ENCODE peak calls at places on chromosomes 7 and 10, in five cellular contexts. L, U, Z, A and J are unnamed samples.

GRCh38 chr7:157844141-157844540 is 507.3 kb downstream of the DNAJB6 start:
- DNase-seq in L (no peak), U (no peak), Z (no peak), A (no peak), J (no peak)

GRCh38 chr10:45058580-45058979 is 57.9 kb downstream of the ZNF22 start:
- DNase-seq in L (no peak), U (no peak), Z (peak), A (no peak), J (no peak)

GRCh38 chr7:129144834-129145668 is 544 bp downstream of the TSPAN33 start:
- DNase-seq in L (no peak), U (no peak), Z (no peak), A (no peak), J (no peak)

GRCh38 chr7:106358103-106358663 is 73.4 kb upstream of the NAMPT start:
- DNase-seq in L (no peak), U (no peak), Z (no peak), A (no peak), J (no peak)

GRCh38 chr7:51249187-51249945 is 67.2 kb downstream of the COBL start:
- DNase-seq in L (no peak), U (no peak), Z (no peak), A (peak), J (no peak)

GRCh38 chr7:136138991-136139390 is 161.8 kb upstream of the MTPN start:
- DNase-seq in L (no peak), U (no peak), Z (no peak), A (no peak), J (no peak)

GRCh38 chr10:48444861-48445841 is 138.7 kb downstream of the MAPK8 start:
- DNase-seq in L (no peak), U (no peak), Z (no peak), A (no peak), J (no peak)

GRCh38 chr7:157320607-157320979 is 16.2 kb upstream of the DNAJB6 start:
- DNase-seq in L (no peak), U (no peak), Z (no peak), A (no peak), J (no peak)

GRCh38 chr10:14022954-14023353 is 307.8 kb downstream of the FRMD4A start:
- DNase-seq in L (no peak), U (no peak), Z (no peak), A (no peak), J (no peak)

GRCh38 chr7:71625534-71625933 is 493.6 kb downstream of the GALNT17 start:
- DNase-seq in L (no peak), U (no peak), Z (no peak), A (no peak), J (no peak)

GRCh38 chr7:51290702-51291290 is 25.8 kb downstream of the COBL start:
- DNase-seq in L (no peak), U (no peak), Z (no peak), A (no peak), J (no peak)

GRCh38 chr7:84389242-84389641 is 194.7 kb upstream of the SEMA3A start:
- DNase-seq in L (no peak), U (no peak), Z (no peak), A (no peak), J (no peak)

GRCh38 chr10:119209050-119209735 is 1.8 kb downstream of the GRK5 start:
- DNase-seq in L (peak), U (peak), Z (peak), A (no peak), J (peak)

GRCh38 chr10:124281666-124282065 is 137.1 kb downstream of the OAT start:
- DNase-seq in L (peak), U (no peak), Z (no peak), A (no peak), J (no peak)

GRCh38 chr10:66925896-66926719 is at the start of gene LRRTM3:
- DNase-seq in L (peak), U (no peak), Z (peak), A (peak), J (no peak)

GRCh38 chr10:44853148-44853734 is 57.9 kb upstream of the TMEM72 start:
- DNase-seq in L (no peak), U (no peak), Z (no peak), A (no peak), J (no peak)

GRCh38 chr10:1962025-1962424 is 224.7 kb upstream of the ADARB2 start:
- DNase-seq in L (no peak), U (no peak), Z (no peak), A (no peak), J (no peak)

GRCh38 chr10:22984066-22984465 is 56.2 kb downstream of the ARMC3 start:
- DNase-seq in L (no peak), U (no peak), Z (no peak), A (no peak), J (no peak)

GRCh38 chr10:61935085-61935484 is 33.6 kb downstream of the ARID5B start:
- DNase-seq in L (no peak), U (no peak), Z (no peak), A (no peak), J (no peak)

GRCh38 chr10:60905580-60905979 is 38.4 kb downstream of the RHOBTB1 start:
- DNase-seq in L (peak), U (no peak), Z (no peak), A (no peak), J (no peak)

GRCh38 chr7:78178319-78178718 is 379.7 kb downstream of the PHTF2 start:
- DNase-seq in L (no peak), U (no peak), Z (no peak), A (no peak), J (no peak)

GRCh38 chr7:101667959-101668358 is 38.9 kb upstream of the MYL10 start:
- DNase-seq in L (no peak), U (no peak), Z (no peak), A (no peak), J (no peak)

GRCh38 chr10:80356563-80356999 is at the start of the genes DYDC1 and DYDC2:
- DNase-seq in L (peak), U (no peak), Z (peak), A (no peak), J (no peak)

GRCh38 chr7:75534727-75535307 is 42.7 kb downstream of the SPDYE5 start:
- DNase-seq in L (no peak), U (no peak), Z (peak), A (no peak), J (no peak)

DNA sequence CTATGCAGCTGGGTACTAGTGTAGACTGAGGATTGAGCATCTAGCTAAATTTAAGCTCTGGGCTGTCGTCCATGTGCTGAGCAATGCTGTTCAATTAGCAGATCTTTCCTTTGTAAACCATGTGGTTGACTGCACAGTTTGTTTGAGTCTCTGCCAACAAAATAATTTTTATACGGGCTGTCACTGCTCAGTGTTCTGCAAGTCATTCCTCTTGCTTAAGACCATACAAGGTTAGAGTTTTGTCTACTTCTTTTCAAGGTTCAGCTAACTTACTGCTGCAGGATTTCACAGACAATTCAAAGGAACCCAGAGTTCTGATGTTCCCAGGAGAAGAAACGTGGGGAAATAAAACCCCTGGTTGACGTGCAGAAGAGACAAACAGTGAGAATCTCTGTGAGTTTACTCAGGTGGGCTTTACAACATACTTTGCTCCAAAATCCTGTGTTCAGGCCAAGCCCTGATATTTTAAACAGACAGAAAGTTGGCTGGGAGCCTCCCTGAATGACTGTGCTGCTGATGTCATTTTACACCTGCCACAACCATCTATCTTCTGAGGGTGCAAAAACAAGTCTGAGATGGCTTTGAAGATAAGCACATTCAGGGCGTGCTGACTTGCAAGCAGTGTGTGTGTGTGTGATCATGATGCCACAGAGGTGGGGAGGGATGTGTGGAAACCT is 177.1 kb upstream of the SVIL start:
- DNase-seq in L (no peak), U (no peak), Z (no peak), A (no peak), J (peak)
- TF ChIP-seq POLR2AphosphoS5 in L (no peak), U (no peak), Z (no peak), A (no peak), J (no peak)

DNA sequence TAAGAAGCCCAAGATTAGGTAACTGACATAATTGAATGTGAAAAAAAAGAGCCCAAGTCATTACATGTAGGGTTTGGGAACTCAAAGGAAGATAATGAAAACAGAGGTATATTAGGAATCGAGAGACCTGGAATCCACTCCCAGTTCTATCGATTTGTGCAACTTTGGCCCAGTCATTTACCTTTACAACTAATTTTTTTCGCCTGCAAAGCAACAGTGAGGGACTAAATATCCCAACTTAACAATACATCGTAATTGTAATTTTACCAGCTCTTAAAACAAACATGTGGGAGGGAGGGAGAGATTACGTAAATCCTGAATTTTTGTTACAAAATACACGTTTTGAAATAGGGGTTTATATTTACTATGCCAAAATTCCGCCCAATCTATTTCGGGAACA is 1.4 kb downstream of the MINDY3 start:
- DNase-seq in L (no peak), U (no peak), Z (no peak), A (no peak), J (no peak)
- H3K4me3 ChIP-seq in L (peak), U (peak), Z (peak), A (peak), J (peak)

GRCh38 chr10:3747248-3747960 is 37.6 kb downstream of the KLF6 start:
- DNase-seq in L (no peak), U (no peak), Z (no peak), A (no peak), J (no peak)
- TF ChIP-seq POLR2AphosphoS5 in L (no peak), U (no peak), Z (no peak), A (no peak), J (no peak)

GRCh38 chr7:74289660-74290589 is 718 bp downstream of the CLIP2 start:
- DNase-seq in L (no peak), U (peak), Z (no peak), A (no peak), J (no peak)

GRCh38 chr7:74289018-74289659 is at the start of gene CLIP2:
- DNase-seq in L (peak), U (peak), Z (peak), A (peak), J (peak)

GRCh38 chr7:74286131-74286530 is 3.1 kb upstream of the CLIP2 start:
- DNase-seq in L (no peak), U (no peak), Z (no peak), A (no peak), J (no peak)

GRCh38 chr7:74288034-74288881 is 949 bp upstream of the CLIP2 start:
- DNase-seq in L (no peak), U (no peak), Z (no peak), A (no peak), J (no peak)

GRCh38 chr7:74287303-74288033 is 1.7 kb upstream of the CLIP2 start:
- DNase-seq in L (no peak), U (no peak), Z (no peak), A (no peak), J (no peak)
- H3K4me3 ChIP-seq in L (no peak), U (no peak), Z (no peak), A (no peak), J (no peak)

GRCh38 chr7:94222516-94222915 is 172.2 kb upstream of the COL1A2 start:
- DNase-seq in L (no peak), U (no peak), Z (no peak), A (no peak), J (no peak)

GRCh38 chr7:94228223-94228622 is 166.5 kb upstream of the COL1A2 start:
- DNase-seq in L (no peak), U (no peak), Z (no peak), A (no peak), J (no peak)

GRCh38 chr7:94228678-94229077 is 166.0 kb upstream of the COL1A2 start:
- DNase-seq in L (no peak), U (no peak), Z (no peak), A (no peak), J (no peak)

GRCh38 chr7:94223375-94224084 is 171.2 kb upstream of the COL1A2 start:
- DNase-seq in L (no peak), U (no peak), Z (no peak), A (peak), J (no peak)
- TF ChIP-seq POLR2AphosphoS5 in L (no peak), U (no peak), Z (no peak), A (no peak), J (no peak)